ENCODE peak calls at places on chromosomes 13 and 19, in eight cellular contexts. P is stomach, Z is left ventricle myocardium inferior, Q is heart right ventricle, S is tibial nerve, I is colonic mucosa, X is endodermal cell, U is PC-9. O is an unnamed sample. For H3K4me1, the result is how much of the 10 kb centered on the place peaks cover.

GRCh38 chr19:38046254-38047047 is 139.4 kb downstream of the SIPA1L3 start:
- DNase-seq in S (no peak), I (peak), Z (no peak), U (no peak), Q (no peak), P (peak), X (no peak), O (no peak)

GRCh38 chr13:46495066-46495465 is 57.9 kb upstream of the LRCH1 start:
- DNase-seq in Z (no peak), X (no peak), P (no peak), Q (no peak), I (no peak), U (no peak), S (no peak), O (no peak)

GRCh38 chr13:51269039-51269438 is 46.8 kb downstream of the FAM124A start:
- DNase-seq in I (no peak), U (no peak), X (no peak), Z (no peak), Q (no peak), S (no peak), P (no peak), O (no peak)

GRCh38 chr13:33794576-33794975 is 23.4 kb upstream of the RFC3 start:
- DNase-seq in S (no peak), X (no peak), U (no peak), P (no peak), Z (no peak), Q (no peak), I (no peak), O (no peak)

GRCh38 chr19:35320285-35320706 is 8.7 kb upstream of the CD22 start:
- DNase-seq in Z (no peak), P (no peak), S (no peak), Q (no peak), I (no peak), U (no peak), X (no peak), O (no peak)

GRCh38 chr19:39590265-39590664 is 12.1 kb upstream of the LGALS13 start:
- DNase-seq in U (no peak), S (no peak), P (no peak), Z (no peak), X (peak), Q (no peak), I (no peak), O (no peak)

GRCh38 chr19:14089662-14090508 is 666 bp downstream of the SAMD1 start:
- DNase-seq in Q (no peak), U (no peak), Z (peak), P (peak), S (peak), X (peak), I (no peak), O (peak)

GRCh38 chr19:39405930-39406655 is 554 bp upstream of the ZFP36 start:
- DNase-seq in U (peak), I (peak), X (peak), P (no peak), S (peak), Z (no peak), Q (peak), O (no peak)

GRCh38 chr13:108352599-108352998 is 83.1 kb downstream of the TNFSF13B start:
- DNase-seq in Z (no peak), P (no peak), S (no peak), X (no peak), Q (no peak), U (no peak), I (no peak), O (no peak)

GRCh38 chr19:32404213-32404938 is 1.2 kb upstream of the DPY19L3 start:
- DNase-seq in Q (no peak), Z (no peak), P (no peak), X (peak), U (no peak), I (no peak), S (no peak), O (no peak)

GRCh38 chr19:6269101-6269886 is 10.5 kb downstream of the MLLT1 start:
- DNase-seq in Z (no peak), I (no peak), Q (no peak), P (no peak), X (no peak), S (no peak), U (no peak), O (no peak)

GRCh38 chr13:61423879-61424278 is 8.2 kb upstream of the PCDH20 start:
- DNase-seq in S (no peak), U (no peak), Z (no peak), X (no peak), Q (no peak), I (no peak), P (no peak), O (no peak)

GRCh38 chr13:48411281-48412099 is 1.4 kb downstream of the LPAR6 start:
- DNase-seq in I (peak), Z (no peak), U (no peak), Q (no peak), S (no peak), X (no peak), P (no peak), O (no peak)

GRCh38 chr13:51262501-51263211 is 40.5 kb downstream of the FAM124A start:
- DNase-seq in X (no peak), Q (no peak), P (no peak), S (no peak), I (no peak), Z (no peak), U (no peak), O (no peak)

GRCh38 chr19:3699071-3699740 is 1.1 kb downstream of the PIP5K1C start:
- DNase-seq in X (peak), Q (peak), P (no peak), U (no peak), S (peak), Z (peak), I (peak), O (no peak)

GRCh38 chr19:6108721-6109633 is 1.3 kb downstream of the RFX2 start:
- DNase-seq in I (peak), S (peak), Q (peak), U (no peak), P (peak), X (peak), Z (peak), O (peak)

GRCh38 chr19:18414504-18415176 is 4.6 kb upstream of the SSBP4 start:
- DNase-seq in Q (no peak), I (no peak), X (no peak), S (no peak), P (no peak), U (peak), Z (peak), O (no peak)

GRCh38 chr19:18408053-18408476 is 10.6 kb upstream of the LRRC25 start:
- DNase-seq in I (peak), P (peak), Q (peak), S (no peak), Z (no peak), X (peak), U (no peak), O (peak)

GRCh38 chr19:18415177-18415867 is 3.9 kb upstream of the SSBP4 start:
- DNase-seq in U (no peak), S (peak), I (peak), Z (peak), X (no peak), P (no peak), Q (peak), O (no peak)

GRCh38 chr19:18416778-18417249 is 2.4 kb upstream of the SSBP4 start:
- DNase-seq in I (peak), P (peak), U (peak), X (peak), S (peak), Q (peak), Z (peak), O (peak)

GRCh38 chr19:18412610-18413239 is 6.5 kb upstream of the SSBP4 start:
- DNase-seq in X (no peak), I (no peak), P (no peak), Q (no peak), U (no peak), Z (no peak), S (no peak), O (no peak)
- H3K4me1 ChIP-seq in X (under half), I (under half), P (under half), Q (under half), U (under half), Z (under half), S (under half), O (under half)

DNA sequence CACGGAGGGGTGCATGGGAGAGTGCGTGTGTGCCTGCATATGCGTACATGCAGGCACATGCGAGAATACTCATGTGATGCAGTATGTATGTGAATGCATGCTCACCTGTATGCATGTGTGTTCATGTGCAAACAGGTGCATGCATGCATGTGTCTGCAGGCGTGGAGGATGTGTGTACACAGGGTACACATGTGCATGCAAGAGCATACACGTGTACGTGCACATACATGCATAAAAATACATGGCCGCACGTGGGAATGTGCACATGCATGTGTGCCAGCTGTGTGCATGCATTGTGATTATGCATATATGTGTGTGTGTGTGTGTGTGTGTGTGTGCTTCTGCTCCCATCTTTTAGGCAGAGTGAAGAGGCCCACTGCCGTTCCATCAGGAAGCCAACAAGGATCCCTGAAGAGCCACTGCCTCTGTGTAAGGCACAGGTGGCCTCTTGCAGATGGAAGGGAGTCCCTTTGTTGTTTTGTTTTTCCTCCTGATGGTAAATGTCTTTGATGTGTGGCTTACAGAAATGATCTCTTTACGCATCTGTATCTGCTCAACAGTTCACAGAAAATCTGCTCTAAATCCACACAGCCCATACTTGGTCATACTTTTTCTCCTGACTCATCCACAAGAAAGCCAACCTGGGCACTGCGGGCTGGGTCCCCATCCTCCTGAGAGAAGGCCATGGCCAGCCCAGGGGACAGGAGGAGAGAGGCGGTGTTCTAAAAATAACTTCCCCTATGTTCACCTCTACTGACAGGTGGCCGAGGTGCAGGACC is 50.7 kb downstream of the KLF2 start:
- DNase-seq in X (no peak), U (no peak), I (no peak), S (no peak), Q (no peak), P (no peak), Z (no peak), O (no peak)
- H3K4me3 ChIP-seq in X (no peak), U (no peak), I (no peak), S (no peak), Q (no peak), P (no peak), Z (no peak), O (no peak)

GRCh38 chr19:30046522-30046921 is 104.5 kb downstream of the URI1 start:
- DNase-seq in U (no peak), I (no peak), P (no peak), Z (no peak), Q (no peak), S (no peak), X (peak), O (peak)
- TF ChIP-seq CTCF in U (peak), I (no peak), P (no peak), Z (peak), Q (no peak), S (peak), X (peak), O (peak)

DNA sequence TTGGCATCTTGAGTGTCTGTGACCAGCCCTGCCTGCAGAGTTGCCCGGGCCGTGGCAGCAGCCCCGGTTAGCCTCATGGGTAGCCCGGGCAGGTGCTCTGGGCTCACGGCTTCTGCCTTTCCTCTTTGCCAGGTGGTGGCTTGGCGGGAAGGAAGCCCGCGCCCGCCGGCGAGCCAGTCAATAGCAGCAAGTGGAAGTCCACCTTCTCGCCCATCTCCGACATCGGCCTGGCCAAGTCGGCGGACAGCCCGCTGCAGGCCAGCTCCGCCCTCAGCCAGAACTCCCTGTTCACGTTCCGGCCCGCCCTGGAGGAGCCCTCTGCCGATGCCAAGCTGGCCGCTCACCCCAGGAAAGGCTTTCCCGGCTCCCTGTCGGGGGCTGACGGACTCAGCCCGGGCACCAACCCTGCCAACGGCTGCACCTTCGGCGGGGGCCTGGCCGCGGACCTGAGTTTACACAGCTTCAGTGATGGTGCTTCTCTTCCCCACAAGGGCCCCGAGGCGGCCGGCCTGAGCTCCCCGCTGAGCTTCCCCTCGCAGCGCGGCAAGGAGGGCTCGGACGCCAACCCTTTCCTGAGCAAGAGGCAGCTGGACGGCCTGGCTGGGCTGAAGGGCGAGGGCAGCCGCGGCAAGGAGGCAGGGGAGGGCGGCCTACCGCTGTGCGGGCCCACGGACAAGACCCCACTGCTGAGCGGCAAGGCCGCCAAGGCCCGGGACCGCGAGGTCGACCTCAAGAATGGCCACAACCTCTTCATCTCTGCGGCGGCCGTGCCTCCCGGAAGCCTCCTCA is 9.9 kb downstream of the PLEKHJ1 start:
- DNase-seq in I (no peak), Q (no peak), S (no peak), X (no peak), P (no peak), Z (no peak), U (no peak), O (no peak)
- H3K4me1 ChIP-seq in I (under half), Q (under half), S (under half), X (under half), P (under half), Z (under half), U (under half), O (under half)

DNA sequence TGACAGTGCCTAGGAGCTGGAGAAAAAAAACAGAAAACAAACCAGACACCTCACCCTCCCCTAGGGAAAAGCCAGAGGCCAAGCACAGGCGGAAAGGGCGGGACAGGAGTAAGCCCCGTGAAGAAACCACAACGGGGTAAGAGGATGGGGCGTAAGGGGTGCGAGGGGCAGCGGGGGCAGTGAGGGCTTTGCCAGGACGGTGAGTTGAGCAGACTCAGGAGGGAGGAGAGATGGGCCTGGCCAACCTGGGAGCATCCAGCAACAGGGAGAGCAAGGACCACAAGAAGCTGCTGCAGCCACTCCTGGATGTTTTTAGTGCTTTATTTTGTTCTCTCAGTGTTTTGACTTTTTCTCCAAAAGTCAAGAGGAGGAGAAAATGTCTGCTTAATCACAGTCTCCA is 114.1 kb upstream of the SOX1 start:
- DNase-seq in I (no peak), U (no peak), X (peak), S (no peak), Z (no peak), Q (no peak), P (no peak), O (no peak)
- H3K4me3 ChIP-seq in I (no peak), U (no peak), X (no peak), S (no peak), Z (no peak), Q (no peak), P (no peak), O (no peak)

GRCh38 chr19:11379857-11380350 is 4.2 kb downstream of the EPOR start:
- DNase-seq in U (no peak), X (no peak), S (no peak), Z (no peak), Q (no peak), P (no peak), I (no peak), O (no peak)

GRCh38 chr19:11378319-11379189 is 4.1 kb downstream of the SWSAP1 start:
- DNase-seq in I (peak), Z (peak), Q (peak), S (peak), P (peak), U (peak), X (peak), O (peak)

GRCh38 chr19:11381535-11382369 is 2.4 kb downstream of the EPOR start:
- DNase-seq in U (no peak), X (peak), I (peak), Z (peak), S (peak), Q (peak), P (peak), O (peak)

GRCh38 chr19:11382898-11383705 is 1.0 kb downstream of the EPOR start:
- DNase-seq in I (peak), P (peak), X (peak), Q (peak), S (peak), U (no peak), Z (peak), O (peak)

DNA sequence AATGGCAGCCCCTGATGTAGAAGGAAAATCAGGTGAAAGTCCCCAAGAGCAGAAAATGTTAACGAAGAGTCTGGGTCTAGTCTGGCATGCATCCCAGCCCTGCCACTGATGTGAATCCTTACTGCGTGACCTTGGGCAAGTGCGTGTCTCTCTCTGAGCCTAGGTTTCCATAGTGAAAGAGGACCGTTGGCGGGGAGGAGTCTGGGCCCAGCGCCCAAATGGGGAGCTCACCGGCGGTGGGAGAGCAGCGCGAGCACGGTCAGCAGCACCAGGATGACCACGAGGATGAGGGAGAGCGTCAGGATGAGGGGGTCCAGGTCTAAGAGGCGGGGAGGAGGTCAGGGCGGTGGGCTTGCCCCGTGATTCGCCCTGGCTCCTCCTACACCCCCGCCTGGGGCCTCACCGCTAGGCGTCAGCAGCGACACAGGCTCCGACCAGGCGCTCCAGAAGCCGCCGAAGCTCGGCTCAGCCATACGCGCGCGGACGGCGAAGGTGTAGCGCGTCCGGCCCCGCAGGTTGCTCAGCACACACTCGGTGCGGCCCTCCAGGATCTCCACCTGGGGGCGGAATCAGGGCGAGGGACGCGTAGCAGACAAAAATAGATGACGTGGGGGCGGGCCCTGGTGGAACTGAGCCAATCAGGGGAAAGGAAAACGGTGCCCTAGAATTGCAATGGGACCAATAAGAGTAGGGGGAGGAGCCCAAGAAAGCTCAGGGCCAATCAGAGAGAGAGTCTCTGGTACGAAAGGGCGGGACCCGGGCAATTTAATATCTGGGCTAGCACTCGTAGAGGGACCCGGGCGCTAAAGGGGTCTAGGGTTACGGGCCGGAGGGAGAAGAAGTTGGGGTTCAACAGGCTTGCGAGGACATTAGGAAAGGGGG is 3.2 kb downstream of the EPOR start:
- DNase-seq in X (peak), U (peak), I (peak), S (peak), Z (peak), P (peak), Q (peak), O (peak)
- TF ChIP-seq CTCF in X (peak), U (peak), I (peak), S (peak), Z (peak), P (peak), Q (peak), O (peak)

GRCh38 chr13:80577285-80577684 is 236.4 kb upstream of the SPRY2 start:
- DNase-seq in S (no peak), P (no peak), X (peak), Z (no peak), Q (no peak), U (no peak), I (no peak), O (no peak)

GRCh38 chr13:80571346-80572307 is 230.7 kb upstream of the SPRY2 start:
- DNase-seq in I (no peak), S (no peak), Z (no peak), X (no peak), Q (no peak), P (no peak), U (no peak), O (peak)

GRCh38 chr13:80572867-80573266 is 231.9 kb upstream of the SPRY2 start:
- DNase-seq in S (no peak), Z (no peak), I (no peak), P (no peak), U (no peak), Q (no peak), X (no peak), O (no peak)

GRCh38 chr13:80574113-80574512 is 233.2 kb upstream of the SPRY2 start:
- DNase-seq in U (no peak), P (no peak), X (no peak), S (no peak), Q (no peak), I (no peak), Z (no peak), O (no peak)

GRCh38 chr13:80572308-80572676 is 231.4 kb upstream of the SPRY2 start:
- DNase-seq in I (no peak), X (no peak), P (no peak), U (no peak), S (no peak), Z (no peak), Q (no peak), O (no peak)
- H3K4me1 ChIP-seq in I (under half), X (under half), P (under half), U (under half), S (under half), Z (under half), Q (under half), O (under half)

GRCh38 chr13:93318538-93318937 is 91.9 kb downstream of the GPC6 start:
- DNase-seq in U (no peak), Q (no peak), I (no peak), Z (no peak), S (no peak), X (no peak), P (no peak), O (no peak)
- H3K4me3 ChIP-seq in U (no peak), Q (no peak), I (no peak), Z (no peak), S (no peak), X (no peak), P (no peak), O (no peak)

O was measured in BE2C.